ENCODE peak calls at places on chromosomes 12 and 14, in five cellular contexts. S is head of caudate nucleus; L is stimulated activated CD4-positive, alpha-beta T cell treated with anti-CD3 and anti-CD28 coated beads, Interleukin-12 subunit alpha, Interleukin-12 subunit beta, amount 100 ng/mL, for 4 hours; W is MG63; K is GM23248. X is an unnamed sample.

GRCh38 chr14:104093366-104094055 is 8.0 kb downstream of the ASPG start:
- DNase-seq in S (no peak), K (peak; percentile 15), L (no peak), W (no peak), X (no peak)

GRCh38 chr14:91059576-91060471 is 617 bp downstream of the RPS6KA5 start:
- DNase-seq in W (peak; percentile 45), L (peak; percentile 52), K (peak; percentile 75), S (peak; percentile 62), X (peak; percentile 51)

GRCh38 chr14:30706704-30707103 is 84.6 kb downstream of the SCFD1 start:
- DNase-seq in W (no peak), K (no peak), L (no peak), S (no peak), X (no peak)

GRCh38 chr12:93870020-93870795 is 193.0 kb downstream of the CRADD start:
- DNase-seq in W (no peak), K (no peak), L (no peak), S (no peak), X (no peak)

GRCh38 chr14:82855912-82856381 is 1322.3 kb upstream of the SEL1L start:
- DNase-seq in K (peak; percentile 13), L (no peak), S (peak; percentile 19), W (peak; percentile 1), X (no peak)

GRCh38 chr14:92747701-92748258 is 647 bp downstream of the LGMN start:
- DNase-seq in L (no peak), K (peak; percentile 65), S (peak; percentile 10), W (no peak), X (no peak)

GRCh38 chr12:59708059-59708458 is 112.2 kb downstream of the SLC16A7 start:
- DNase-seq in S (no peak), K (peak; percentile 75), W (no peak), L (no peak), X (no peak)

GRCh38 chr12:76781321-76781720 is 17.4 kb downstream of the ZDHHC17 start:
- DNase-seq in K (no peak), W (no peak), S (no peak), L (no peak), X (no peak)

GRCh38 chr12:62194616-62195015 is 65.6 kb upstream of the USP15 start:
- DNase-seq in W (no peak), S (no peak), K (peak; percentile 60), L (no peak), X (no peak)

GRCh38 chr12:94109154-94109553 is 39.2 kb upstream of the PLXNC1 start:
- DNase-seq in K (peak; percentile 80), W (no peak), L (peak; percentile 47), S (no peak), X (no peak)

GRCh38 chr12:26728205-26729050 is 104.6 kb downstream of the ITPR2 start:
- DNase-seq in K (no peak), S (no peak), W (no peak), L (no peak), X (no peak)

GRCh38 chr12:51131745-51132521 is 41.0 kb downstream of the TFCP2 start:
- DNase-seq in K (no peak), W (no peak), S (no peak), L (no peak), X (no peak)

GRCh38 chr14:76926521-76927251 is 100.5 kb downstream of the LRRC74A start:
- DNase-seq in S (peak; percentile 78), W (no peak), L (peak; percentile 23), K (peak; percentile 93), X (peak; percentile 69)

GRCh38 chr12:121576851-121577391 is 3.9 kb downstream of the KDM2B start:
- DNase-seq in L (no peak), K (peak; percentile 91), S (no peak), W (peak; percentile 67), X (no peak)

GRCh38 chr12:14613718-14614117 is 46.0 kb upstream of the PLBD1 start:
- DNase-seq in K (no peak), L (no peak), S (no peak), W (no peak), X (peak; percentile 6)

GRCh38 chr14:51520087-51520486 is 131.6 kb upstream of the FRMD6 start:
- DNase-seq in W (no peak), K (peak; percentile 38), S (no peak), L (no peak), X (no peak)

GRCh38 chr12:4444031-4444430 is 1.6 kb downstream of the FGF6 start:
- DNase-seq in S (no peak), K (no peak), W (no peak), L (no peak), X (no peak)

GRCh38 chr12:26123482-26123980 is 1.3 kb downstream of the BHLHE41 start:
- DNase-seq in W (no peak), S (no peak), L (peak; percentile 2), K (no peak), X (no peak)

GRCh38 chr14:88228519-88229236 is 94.4 kb downstream of the KCNK10 start:
- DNase-seq in S (no peak), K (peak; percentile 39), L (no peak), W (no peak), X (no peak)

GRCh38 chr12:93780115-93780641 is 103.0 kb downstream of the CRADD start:
- DNase-seq in S (no peak), L (no peak), W (peak; percentile 9), K (peak; percentile 35), X (no peak)

GRCh38 chr12:124609041-124609984 is 41.9 kb upstream of the NCOR2 start:
- DNase-seq in L (peak; percentile 58), S (no peak), K (no peak), W (no peak), X (peak; percentile 74)

GRCh38 chr14:101256266-101256665 is 305.0 kb upstream of the DIO3 start:
- DNase-seq in S (no peak), W (no peak), K (no peak), L (no peak), X (no peak)

GRCh38 chr12:15477761-15478160 is 155.5 kb downstream of the PTPRO start:
- DNase-seq in L (no peak), K (no peak), W (peak; percentile 64), S (no peak), X (no peak)

GRCh38 chr14:38839743-38840375 is 263.2 kb downstream of the SEC23A start:
- DNase-seq in S (no peak), L (no peak), K (peak; percentile 7), W (no peak), X (no peak)

GRCh38 chr14:50321009-50321660 is 9.0 kb downstream of the DMAC2L start:
- DNase-seq in L (no peak), S (peak; percentile 81), K (peak; percentile 93), W (peak; percentile 55), X (peak; percentile 19)

GRCh38 chr12:94771741-94772140 is 121.4 kb upstream of the TMCC3 start:
- DNase-seq in S (no peak), W (no peak), K (no peak), L (no peak), X (no peak)

GRCh38 chr14:100192250-100192671 is 32.8 kb upstream of the DEGS2 start:
- DNase-seq in W (no peak), S (no peak), K (no peak), L (no peak), X (no peak)

GRCh38 chr12:752673-753400 is 458 bp downstream of the WNK1 start:
- DNase-seq in W (peak; percentile 66), S (peak; percentile 47), K (peak; percentile 79), L (peak; percentile 40), X (peak; percentile 19)

GRCh38 chr12:46406352-46407027 is 33.9 kb upstream of the SLC38A2 start:
- DNase-seq in W (no peak), S (no peak), L (no peak), K (peak; percentile 17), X (no peak)

GRCh38 chr14:58177125-58177524 is 22.8 kb upstream of the ACTR10 start:
- DNase-seq in K (no peak), W (no peak), L (no peak), S (no peak), X (no peak)

GRCh38 chr14:58239259-58240210 is 5.1 kb upstream of the PSMA3 start:
- DNase-seq in W (peak; percentile 23), S (peak; percentile 77), K (peak; percentile 66), L (peak; percentile 82), X (peak; percentile 85)

GRCh38 chr12:55696796-55697462 is 10.8 kb downstream of the ITGA7 start:
- DNase-seq in S (no peak), K (no peak), W (no peak), L (no peak), X (no peak)

GRCh38 chr12:107731376-107731775 is 29.6 kb downstream of the PRDM4 start:
- DNase-seq in S (no peak), L (no peak), K (no peak), W (no peak), X (no peak)

GRCh38 chr12:19129121-19129485 is 430 bp upstream of the PLEKHA5 start:
- DNase-seq in S (no peak), W (no peak), K (no peak), L (no peak), X (no peak)

GRCh38 chr12:92938018-92938417 is 8.9 kb upstream of the EEA1 start:
- DNase-seq in K (no peak), S (no peak), L (no peak), W (no peak), X (no peak)

GRCh38 chr12:11702959-11703358 is 53.5 kb downstream of the ETV6 start:
- DNase-seq in K (no peak), W (no peak), S (no peak), L (no peak), X (no peak)

GRCh38 chr12:27969011-27969900 is 3.3 kb downstream of the PTHLH start:
- DNase-seq in S (peak; percentile 4), W (no peak), K (peak; percentile 73), L (no peak), X (no peak)

GRCh38 chr12:40183745-40184144 is 41.1 kb upstream of the LRRK2 start:
- DNase-seq in W (no peak), K (no peak), L (no peak), S (no peak), X (no peak)

GRCh38 chr14:104268295-104268694 is 129.9 kb downstream of the KIF26A start:
- DNase-seq in L (no peak), K (no peak), S (peak; percentile 20), W (no peak), X (no peak)

GRCh38 chr14:65281991-65282908 is 130.3 kb upstream of the FUT8 start:
- DNase-seq in S (peak; percentile 87), L (no peak), W (no peak), K (peak; percentile 77), X (no peak)